ENCODE peak calls at places on chromosomes 1 and 21, in six cellular contexts. One of them, this sample, is unnamed.

GRCh38 chr21:33265664-33266049 is 510 bp upstream of the IL10RB start:
- DNase-seq in lung: peak; percentile 59
- DNase-seq in Peyer's patch: no peak
- DNase-seq in IMR-90: peak; percentile 14
- DNase-seq in MM.1S: peak; percentile 54
- DNase-seq in cardiac muscle cell: no peak
- DNase-seq in this sample: peak; percentile 65

GRCh38 chr1:21271550-21271949 is 18.7 kb downstream of the ECE1 start:
- DNase-seq in lung: no peak
- DNase-seq in MM.1S: no peak
- DNase-seq in IMR-90: no peak
- DNase-seq in cardiac muscle cell: no peak
- DNase-seq in Peyer's patch: no peak
- DNase-seq in this sample: no peak

GRCh38 chr1:10280442-10281350 is 70.3 kb downstream of the KIF1B start:
- DNase-seq in IMR-90: peak; percentile 68
- DNase-seq in Peyer's patch: no peak
- DNase-seq in MM.1S: no peak
- DNase-seq in cardiac muscle cell: no peak
- DNase-seq in lung: no peak
- DNase-seq in this sample: no peak

GRCh38 chr1:152228831-152229230 is 4.8 kb upstream of the HRNR start:
- DNase-seq in cardiac muscle cell: no peak
- DNase-seq in IMR-90: no peak
- DNase-seq in lung: no peak
- DNase-seq in MM.1S: no peak
- DNase-seq in Peyer's patch: no peak
- DNase-seq in this sample: no peak

GRCh38 chr1:162740755-162741154 is 49.7 kb upstream of the HSD17B7 start:
- DNase-seq in IMR-90: peak; percentile 56
- DNase-seq in lung: no peak
- DNase-seq in MM.1S: no peak
- DNase-seq in Peyer's patch: peak; percentile 55
- DNase-seq in cardiac muscle cell: no peak
- DNase-seq in this sample: no peak

GRCh38 chr1:244273262-244273844 is 178.4 kb downstream of the ADSS2 start:
- DNase-seq in lung: no peak
- DNase-seq in Peyer's patch: no peak
- DNase-seq in MM.1S: no peak
- DNase-seq in IMR-90: no peak
- DNase-seq in cardiac muscle cell: no peak
- DNase-seq in this sample: no peak

GRCh38 chr1:245585252-245585959 is 430.6 kb downstream of the KIF26B start:
- DNase-seq in lung: no peak
- DNase-seq in Peyer's patch: no peak
- DNase-seq in cardiac muscle cell: no peak
- DNase-seq in IMR-90: peak; percentile 84
- DNase-seq in MM.1S: no peak
- DNase-seq in this sample: no peak

GRCh38 chr1:25208561-25209222 is 23.6 kb downstream of the SYF2 start:
- DNase-seq in IMR-90: no peak
- DNase-seq in lung: no peak
- DNase-seq in Peyer's patch: no peak
- DNase-seq in MM.1S: no peak
- DNase-seq in cardiac muscle cell: no peak
- DNase-seq in this sample: no peak

GRCh38 chr1:203593723-203594122 is 32.9 kb upstream of the ATP2B4 start:
- DNase-seq in lung: no peak
- DNase-seq in IMR-90: peak; percentile 72
- DNase-seq in MM.1S: peak; percentile 64
- DNase-seq in Peyer's patch: peak; percentile 67
- DNase-seq in cardiac muscle cell: no peak
- DNase-seq in this sample: no peak

GRCh38 chr1:18387307-18387706 is 93.4 kb upstream of the KLHDC7A start:
- DNase-seq in lung: no peak
- DNase-seq in Peyer's patch: no peak
- DNase-seq in cardiac muscle cell: no peak
- DNase-seq in IMR-90: no peak
- DNase-seq in MM.1S: no peak
- DNase-seq in this sample: no peak

GRCh38 chr1:205939690-205940330 is 3.4 kb downstream of the SLC26A9 start:
- DNase-seq in Peyer's patch: no peak
- DNase-seq in cardiac muscle cell: peak; percentile 63
- DNase-seq in lung: peak; percentile 53
- DNase-seq in IMR-90: no peak
- DNase-seq in MM.1S: peak; percentile 30
- DNase-seq in this sample: no peak

GRCh38 chr1:224273651-224274050 is 56.3 kb downstream of the NVL start:
- DNase-seq in cardiac muscle cell: no peak
- DNase-seq in IMR-90: peak; percentile 87
- DNase-seq in MM.1S: no peak
- DNase-seq in lung: no peak
- DNase-seq in Peyer's patch: no peak
- DNase-seq in this sample: no peak

GRCh38 chr1:240122639-240123604 is 31.2 kb downstream of the FMN2 start:
- DNase-seq in lung: peak; percentile 48
- DNase-seq in Peyer's patch: no peak
- DNase-seq in IMR-90: no peak
- DNase-seq in MM.1S: no peak
- DNase-seq in cardiac muscle cell: peak; percentile 23
- DNase-seq in this sample: no peak

GRCh38 chr1:111856411-111857135 is 100.9 kb downstream of the DDX20 start:
- DNase-seq in MM.1S: no peak
- DNase-seq in Peyer's patch: no peak
- DNase-seq in lung: no peak
- DNase-seq in IMR-90: no peak
- DNase-seq in cardiac muscle cell: no peak
- DNase-seq in this sample: no peak

GRCh38 chr1:98045211-98046030 is 124.6 kb upstream of the DPYD start:
- DNase-seq in MM.1S: no peak
- DNase-seq in IMR-90: peak; percentile 62
- DNase-seq in cardiac muscle cell: peak; percentile 16
- DNase-seq in Peyer's patch: peak; percentile 43
- DNase-seq in lung: no peak
- DNase-seq in this sample: no peak

GRCh38 chr1:183302452-183303324 is 115.5 kb downstream of the NMNAT2 start:
- DNase-seq in Peyer's patch: no peak
- DNase-seq in cardiac muscle cell: no peak
- DNase-seq in MM.1S: no peak
- DNase-seq in lung: no peak
- DNase-seq in IMR-90: no peak
- DNase-seq in this sample: no peak

GRCh38 chr1:78096976-78097375 is 51.2 kb downstream of the GIPC2 start:
- DNase-seq in IMR-90: no peak
- DNase-seq in Peyer's patch: no peak
- DNase-seq in cardiac muscle cell: no peak
- DNase-seq in lung: no peak
- DNase-seq in MM.1S: no peak
- DNase-seq in this sample: no peak

GRCh38 chr1:27816921-27817630 is 13.5 kb upstream of the PPP1R8 start:
- DNase-seq in Peyer's patch: no peak
- DNase-seq in MM.1S: no peak
- DNase-seq in cardiac muscle cell: peak; percentile 55
- DNase-seq in IMR-90: peak; percentile 66
- DNase-seq in lung: no peak
- DNase-seq in this sample: no peak

GRCh38 chr1:108199231-108199657 is 899 bp downstream of the SLC25A24 start:
- DNase-seq in Peyer's patch: no peak
- DNase-seq in cardiac muscle cell: no peak
- DNase-seq in IMR-90: peak; percentile 23
- DNase-seq in MM.1S: no peak
- DNase-seq in lung: no peak
- DNase-seq in this sample: no peak

GRCh38 chr1:21801100-21801499 is 11.0 kb upstream of the LDLRAD2 start:
- DNase-seq in cardiac muscle cell: no peak
- DNase-seq in lung: no peak
- DNase-seq in Peyer's patch: no peak
- DNase-seq in MM.1S: no peak
- DNase-seq in IMR-90: peak; percentile 71
- DNase-seq in this sample: no peak

GRCh38 chr1:16067127-16067768 is 6.2 kb downstream of the FAM131C start:
- DNase-seq in cardiac muscle cell: no peak
- DNase-seq in Peyer's patch: peak; percentile 82
- DNase-seq in IMR-90: peak; percentile 6
- DNase-seq in lung: no peak
- DNase-seq in MM.1S: no peak
- DNase-seq in this sample: no peak

GRCh38 chr1:198297281-198297680 is 140.5 kb downstream of the NEK7 start:
- DNase-seq in lung: no peak
- DNase-seq in Peyer's patch: no peak
- DNase-seq in IMR-90: no peak
- DNase-seq in cardiac muscle cell: no peak
- DNase-seq in MM.1S: no peak
- DNase-seq in this sample: no peak
- H3K27ac ChIP-seq in lung: no peak overlapping the region
- H3K27ac ChIP-seq in Peyer's patch: no peak overlapping the region
- H3K27ac ChIP-seq in IMR-90: no peak overlapping the region
- H3K27ac ChIP-seq in cardiac muscle cell: no peak overlapping the region
- H3K27ac ChIP-seq in MM.1S: no peak overlapping the region
- H3K27ac ChIP-seq in this sample: no peak overlapping the region

GRCh38 chr1:89953072-89953626 is 41.8 kb upstream of the ZNF326 start:
- DNase-seq in Peyer's patch: no peak
- DNase-seq in lung: no peak
- DNase-seq in cardiac muscle cell: peak; percentile 8
- DNase-seq in IMR-90: peak; percentile 92
- DNase-seq in MM.1S: peak; percentile 51
- DNase-seq in this sample: no peak

GRCh38 chr1:89950703-89951102 is 44.2 kb upstream of the ZNF326 start:
- DNase-seq in cardiac muscle cell: no peak
- DNase-seq in Peyer's patch: no peak
- DNase-seq in IMR-90: no peak
- DNase-seq in MM.1S: no peak
- DNase-seq in lung: no peak
- DNase-seq in this sample: no peak

GRCh38 chr1:89954401-89954800 is 40.5 kb upstream of the ZNF326 start:
- DNase-seq in IMR-90: no peak
- DNase-seq in Peyer's patch: no peak
- DNase-seq in cardiac muscle cell: no peak
- DNase-seq in MM.1S: no peak
- DNase-seq in lung: no peak
- DNase-seq in this sample: no peak

GRCh38 chr1:89953929-89954328 is 41.0 kb upstream of the ZNF326 start:
- DNase-seq in lung: no peak
- DNase-seq in cardiac muscle cell: no peak
- DNase-seq in Peyer's patch: no peak
- DNase-seq in IMR-90: no peak
- DNase-seq in MM.1S: peak; percentile 27
- DNase-seq in this sample: no peak

DNA sequence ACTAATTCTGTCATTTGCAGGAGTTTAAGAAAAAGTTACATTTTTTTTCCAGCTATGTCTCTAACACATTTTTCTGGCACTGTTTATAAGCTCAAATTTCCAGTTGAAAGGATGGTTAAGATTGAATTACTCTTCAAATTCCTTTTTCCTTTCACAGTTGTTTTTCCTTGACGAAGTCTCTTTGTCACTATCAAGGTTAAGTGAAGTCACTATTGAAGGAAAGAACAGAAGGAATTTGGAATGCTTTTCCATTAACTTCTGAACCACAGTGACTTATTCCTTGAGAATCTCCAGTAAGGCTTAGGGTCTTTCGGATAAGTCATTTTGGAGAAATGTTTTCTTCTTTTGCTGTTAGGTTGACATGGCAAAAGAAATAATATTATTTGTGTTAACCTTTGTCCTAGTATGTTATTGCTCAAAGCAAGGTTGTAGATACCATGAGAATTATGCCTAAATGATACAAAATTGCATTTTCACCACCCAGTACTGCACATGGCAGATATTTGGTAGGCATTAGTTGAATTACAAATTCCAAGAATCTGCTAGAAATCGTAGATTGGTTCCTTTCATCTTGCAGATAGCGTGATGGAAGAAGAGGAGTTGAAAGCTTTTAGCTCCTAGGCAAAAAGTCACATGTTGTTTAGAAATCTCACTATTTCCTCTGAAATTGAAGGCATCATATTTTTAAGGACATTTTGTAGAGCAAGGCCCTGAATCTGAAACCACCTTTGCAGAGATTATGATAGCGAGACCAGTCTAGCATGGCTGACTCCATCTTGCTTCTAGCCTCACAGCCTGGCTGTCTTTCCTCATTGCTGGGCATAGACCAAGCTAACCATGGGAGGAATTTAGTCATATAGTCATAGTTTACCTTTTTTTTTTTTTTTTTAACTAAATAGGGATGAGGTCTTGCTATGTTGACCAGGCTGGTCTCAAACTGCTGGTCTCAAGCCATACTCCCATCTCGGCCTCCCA is 42.6 kb upstream of the ZNF326 start:
- DNase-seq in MM.1S: no peak
- DNase-seq in cardiac muscle cell: no peak
- DNase-seq in Peyer's patch: no peak
- DNase-seq in lung: no peak
- DNase-seq in IMR-90: peak; percentile 90
- DNase-seq in this sample: no peak
- H3K27ac ChIP-seq in MM.1S: no peak overlapping the region
- H3K27ac ChIP-seq in cardiac muscle cell: no peak overlapping the region
- H3K27ac ChIP-seq in Peyer's patch: no peak overlapping the region
- H3K27ac ChIP-seq in lung: no peak overlapping the region
- H3K27ac ChIP-seq in IMR-90: peak overlapping the region; percentile 85
- H3K27ac ChIP-seq in this sample: no peak overlapping the region

GRCh38 chr21:25139390-25139789 is 467.9 kb downstream of the MRPL39 start:
- DNase-seq in MM.1S: no peak
- DNase-seq in lung: no peak
- DNase-seq in Peyer's patch: no peak
- DNase-seq in IMR-90: no peak
- DNase-seq in cardiac muscle cell: no peak
- DNase-seq in this sample: no peak
- H3K27ac ChIP-seq in MM.1S: no peak overlapping the region
- H3K27ac ChIP-seq in lung: no peak overlapping the region
- H3K27ac ChIP-seq in Peyer's patch: no peak overlapping the region
- H3K27ac ChIP-seq in IMR-90: no peak overlapping the region
- H3K27ac ChIP-seq in cardiac muscle cell: no peak overlapping the region
- H3K27ac ChIP-seq in this sample: no peak overlapping the region

GRCh38 chr1:13700521-13701273 is 709 bp downstream of the PRDM2 start:
- DNase-seq in MM.1S: peak; percentile 25
- DNase-seq in Peyer's patch: peak; percentile 70
- DNase-seq in IMR-90: peak; percentile 20
- DNase-seq in cardiac muscle cell: no peak
- DNase-seq in lung: peak; percentile 32
- DNase-seq in this sample: peak; percentile 58
- H3K27ac ChIP-seq in MM.1S: no peak overlapping the region
- H3K27ac ChIP-seq in Peyer's patch: peak overlapping the region; percentile 89
- H3K27ac ChIP-seq in IMR-90: no peak overlapping the region
- H3K27ac ChIP-seq in cardiac muscle cell: no peak overlapping the region
- H3K27ac ChIP-seq in lung: peak overlapping the region; percentile 89
- H3K27ac ChIP-seq in this sample: peak overlapping the region; percentile 90

GRCh38 chr1:24058671-24059455 is 53.1 kb downstream of the MYOM3 start:
- DNase-seq in IMR-90: no peak
- DNase-seq in lung: no peak
- DNase-seq in cardiac muscle cell: no peak
- DNase-seq in Peyer's patch: no peak
- DNase-seq in MM.1S: no peak
- DNase-seq in this sample: no peak
- H3K27ac ChIP-seq in IMR-90: no peak overlapping the region
- H3K27ac ChIP-seq in lung: no peak overlapping the region
- H3K27ac ChIP-seq in cardiac muscle cell: no peak overlapping the region
- H3K27ac ChIP-seq in Peyer's patch: no peak overlapping the region
- H3K27ac ChIP-seq in MM.1S: no peak overlapping the region
- H3K27ac ChIP-seq in this sample: no peak overlapping the region

This sample was measured in tibial artery.